ENCODE peak calls at places on chromosome 13, in six cellular contexts. Y is MM.1S, A is HCT116, S is PC-3, V is Karpas-422, R is SK-N-SH. B is an unnamed sample. For H3K9me2, the result is how much of the 10 kb centered on the place peaks cover.

GRCh38 chr13:28059214-28059613 is 41.2 kb downstream of the FLT3 start:
- DNase-seq in Y (peak), A (peak), S (peak), V (peak), R (peak), B (peak)

GRCh38 chr13:31945202-31945978 is 86.2 kb upstream of the FRY start:
- DNase-seq in Y (no peak), A (no peak), S (peak), V (no peak), R (peak), B (peak)

GRCh38 chr13:113047587-113047986 is 58.0 kb upstream of the F7 start:
- DNase-seq in Y (no peak), A (no peak), S (no peak), V (no peak), R (no peak), B (no peak)

GRCh38 chr13:39347926-39348901 is 254.8 kb downstream of the LHFPL6 start:
- DNase-seq in Y (no peak), A (no peak), S (no peak), V (no peak), R (no peak), B (no peak)

GRCh38 chr13:85091835-85092234 is 707.4 kb downstream of the SLITRK6 start:
- DNase-seq in Y (no peak), A (no peak), S (no peak), V (no peak), R (no peak), B (no peak)

GRCh38 chr13:112143753-112144615 is 77.0 kb downstream of the SOX1 start:
- DNase-seq in Y (no peak), A (no peak), S (peak), V (no peak), R (no peak), B (no peak)

GRCh38 chr13:109309625-109310363 is 476.6 kb downstream of the IRS2 start:
- DNase-seq in Y (no peak), A (no peak), S (no peak), V (no peak), R (no peak), B (no peak)

GRCh38 chr13:95834134-95834765 is 157.3 kb downstream of the DNAJC3 start:
- DNase-seq in Y (peak), A (peak), S (peak), V (peak), R (peak), B (peak)

GRCh38 chr13:31074750-31075149 is 87.0 kb downstream of the HSPH1 start:
- DNase-seq in Y (no peak), A (no peak), S (no peak), V (peak), R (no peak), B (no peak)

GRCh38 chr13:50208826-50209335 is 193.6 kb downstream of the KCNRG start:
- DNase-seq in Y (no peak), A (no peak), S (peak), V (peak), R (no peak), B (peak)

GRCh38 chr13:110874508-110874960 is 40.3 kb downstream of the ANKRD10 start:
- DNase-seq in Y (peak), A (peak), S (peak), V (no peak), R (peak), B (peak)

GRCh38 chr13:90640976-90641375 is 706.5 kb upstream of the MIR17HG start:
- DNase-seq in Y (no peak), A (no peak), S (peak), V (no peak), R (no peak), B (peak)

GRCh38 chr13:111328803-111329410 is 8.5 kb downstream of the TEX29 start:
- DNase-seq in Y (no peak), A (no peak), S (no peak), V (no peak), R (no peak), B (no peak)

GRCh38 chr13:62320731-62321130 is 905.1 kb upstream of the PCDH20 start:
- DNase-seq in Y (no peak), A (no peak), S (no peak), V (no peak), R (peak), B (no peak)

GRCh38 chr13:32125746-32126145 is 94.2 kb downstream of the FRY start:
- DNase-seq in Y (no peak), A (no peak), S (peak), V (no peak), R (no peak), B (peak)

GRCh38 chr13:80131204-80131603 is 209.7 kb downstream of the SPRY2 start:
- DNase-seq in Y (no peak), A (no peak), S (peak), V (no peak), R (peak), B (peak)

GRCh38 chr13:112693831-112694497 is 4.1 kb downstream of the ATP11A start:
- DNase-seq in Y (peak), A (no peak), S (peak), V (peak), R (no peak), B (peak)

GRCh38 chr13:34655554-34655953 is 286.5 kb upstream of the NBEA start:
- DNase-seq in Y (no peak), A (no peak), S (no peak), V (no peak), R (no peak), B (no peak)

GRCh38 chr13:50006426-50007135 is 8.7 kb upstream of the KCNRG start:
- DNase-seq in Y (no peak), A (no peak), S (no peak), V (no peak), R (no peak), B (peak)

GRCh38 chr13:37540228-37540627 is 58.3 kb downstream of the POSTN start:
- DNase-seq in Y (no peak), A (no peak), S (no peak), V (no peak), R (no peak), B (peak)

GRCh38 chr13:60061737-60062136 is 102.0 kb downstream of the DIAPH3 start:
- DNase-seq in Y (no peak), A (no peak), S (no peak), V (no peak), R (no peak), B (no peak)

GRCh38 chr13:27295096-27295495 is 24.5 kb downstream of the RASL11A start:
- DNase-seq in Y (no peak), A (no peak), S (peak), V (no peak), R (no peak), B (no peak)

DNA sequence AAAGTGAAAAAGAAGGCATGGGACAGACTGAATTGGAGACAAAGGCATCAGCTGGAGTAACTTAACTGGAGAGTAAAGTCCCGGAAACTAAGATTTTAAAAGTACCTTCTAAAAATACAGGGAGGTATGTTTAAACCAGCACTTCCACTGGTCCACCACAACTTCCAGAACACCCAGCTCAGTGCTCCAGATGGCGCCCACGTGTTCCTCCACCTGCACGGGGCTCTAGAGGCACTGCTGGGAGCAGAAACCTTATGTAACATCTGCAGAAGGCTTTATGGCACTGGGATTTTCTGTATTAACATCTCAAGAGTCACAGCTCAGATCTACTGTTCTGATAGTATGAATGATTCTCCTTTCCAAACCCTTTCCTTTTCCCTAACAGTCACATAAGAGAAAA is 252.1 kb downstream of the DCLK1 start:
- DNase-seq in Y (peak), A (no peak), S (no peak), V (no peak), R (no peak), B (no peak)
- H3K9me2 ChIP-seq in Y (under half), A (under half), S (under half), V (under half), R (under half), B (under half)

GRCh38 chr13:73967397-73968165 is 166.6 kb downstream of the KLF12 start:
- DNase-seq in Y (peak), A (no peak), S (no peak), V (peak), R (no peak), B (no peak)
- H3K9ac ChIP-seq in Y (peak), A (no peak), S (no peak), V (peak), R (no peak), B (no peak)

GRCh38 chr13:98490866-98491265 is 86.0 kb downstream of the STK24 start:
- DNase-seq in Y (no peak), A (no peak), S (no peak), V (no peak), R (no peak), B (no peak)

GRCh38 chr13:98488736-98489135 is 88.2 kb downstream of the STK24 start:
- DNase-seq in Y (peak), A (no peak), S (no peak), V (peak), R (no peak), B (no peak)

GRCh38 chr13:98487522-98487921 is 89.4 kb downstream of the STK24 start:
- DNase-seq in Y (no peak), A (no peak), S (no peak), V (peak), R (no peak), B (no peak)

GRCh38 chr13:98490195-98490771 is 86.6 kb downstream of the STK24 start:
- DNase-seq in Y (no peak), A (no peak), S (no peak), V (no peak), R (no peak), B (no peak)

DNA sequence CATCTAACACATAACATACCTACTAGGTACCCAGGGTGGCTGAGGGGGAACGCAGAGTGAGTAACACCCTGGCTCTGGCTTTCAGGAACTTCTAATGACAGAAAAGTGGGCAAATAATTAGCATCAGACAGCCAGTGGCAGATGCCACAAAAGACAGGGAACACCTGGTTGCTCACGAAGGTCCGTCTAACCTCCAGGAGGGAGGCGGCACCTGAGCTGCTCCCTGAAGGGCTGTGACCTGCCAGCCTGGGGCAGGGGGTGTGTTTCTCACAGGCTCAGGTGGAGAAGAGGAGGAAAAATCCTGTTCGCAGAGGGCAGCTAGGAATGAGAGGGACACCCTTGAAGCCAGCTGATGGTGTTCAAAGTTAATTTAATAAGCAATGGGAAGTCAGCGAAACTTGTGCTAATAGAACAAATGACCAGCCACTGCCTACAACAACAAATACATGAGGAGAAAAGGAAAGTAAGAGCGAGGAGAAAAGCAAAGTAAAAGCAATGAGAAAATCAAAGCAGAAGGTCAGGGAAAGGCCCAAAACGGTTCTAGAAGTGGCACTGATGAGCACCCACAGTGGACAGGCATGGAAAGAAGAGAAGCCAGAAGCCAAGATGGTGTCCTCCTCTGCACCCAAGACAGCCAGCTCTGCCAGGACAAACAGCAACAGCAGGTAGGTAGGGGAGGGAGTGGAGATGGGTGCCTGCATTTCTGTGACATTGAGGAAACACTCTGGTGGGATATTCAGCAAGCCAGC is 87.3 kb downstream of the STK24 start:
- DNase-seq in Y (peak), A (no peak), S (no peak), V (no peak), R (peak), B (no peak)
- H3K9me2 ChIP-seq in Y (under half), A (under half), S (under half), V (under half), R (under half), B (under half)

GRCh38 chr13:24063281-24063851 is 97.2 kb upstream of the SPATA13 start:
- DNase-seq in Y (no peak), A (no peak), S (no peak), V (no peak), R (no peak), B (no peak)

GRCh38 chr13:24064258-24064860 is 96.2 kb upstream of the SPATA13 start:
- DNase-seq in Y (no peak), A (no peak), S (no peak), V (no peak), R (no peak), B (no peak)

GRCh38 chr13:24068472-24068871 is 92.0 kb upstream of the SPATA13 start:
- DNase-seq in Y (no peak), A (no peak), S (no peak), V (no peak), R (no peak), B (peak)

GRCh38 chr13:24066405-24067292 is 93.9 kb upstream of the SPATA13 start:
- DNase-seq in Y (no peak), A (no peak), S (no peak), V (no peak), R (no peak), B (no peak)

DNA sequence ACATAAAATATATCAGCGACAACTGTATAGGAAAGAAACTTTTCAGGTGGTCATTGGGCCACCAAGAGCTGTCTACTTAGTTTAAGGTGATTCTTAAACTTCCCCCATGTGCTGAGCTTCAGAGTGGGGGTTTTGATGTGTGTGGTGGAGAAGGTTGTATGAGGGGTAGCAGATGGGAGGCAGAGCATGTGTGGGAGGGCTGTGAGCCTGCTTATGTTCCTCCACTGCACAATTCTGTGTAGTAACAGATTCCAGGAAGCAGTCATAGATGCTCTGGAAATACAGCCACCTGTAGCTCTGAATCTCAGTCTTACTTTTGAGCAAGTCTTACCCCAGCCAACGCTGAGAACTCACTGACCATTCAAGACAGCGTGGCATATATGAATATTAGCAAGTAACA is 95.3 kb upstream of the SPATA13 start:
- DNase-seq in Y (no peak), A (no peak), S (no peak), V (no peak), R (no peak), B (no peak)
- H3K9ac ChIP-seq in Y (no peak), A (no peak), S (no peak), V (no peak), R (no peak), B (no peak)

GRCh38 chr13:48949566-48950506 is 25.9 kb upstream of the FNDC3A start:
- DNase-seq in Y (no peak), A (no peak), S (no peak), V (no peak), R (peak), B (no peak)

GRCh38 chr13:48942131-48942530 is 33.6 kb upstream of the FNDC3A start:
- DNase-seq in Y (no peak), A (no peak), S (peak), V (no peak), R (no peak), B (peak)

GRCh38 chr13:48946163-48946562 is 29.5 kb upstream of the FNDC3A start:
- DNase-seq in Y (no peak), A (no peak), S (no peak), V (no peak), R (no peak), B (no peak)

GRCh38 chr13:48944221-48944620 is 31.5 kb upstream of the FNDC3A start:
- DNase-seq in Y (no peak), A (no peak), S (no peak), V (no peak), R (no peak), B (peak)

GRCh38 chr13:48945626-48946025 is 30.1 kb upstream of the FNDC3A start:
- DNase-seq in Y (no peak), A (no peak), S (no peak), V (no peak), R (no peak), B (no peak)
- H3K9me2 ChIP-seq in Y (under half), A (under half), S (under half), V (under half), R (under half), B (under half)

DNA sequence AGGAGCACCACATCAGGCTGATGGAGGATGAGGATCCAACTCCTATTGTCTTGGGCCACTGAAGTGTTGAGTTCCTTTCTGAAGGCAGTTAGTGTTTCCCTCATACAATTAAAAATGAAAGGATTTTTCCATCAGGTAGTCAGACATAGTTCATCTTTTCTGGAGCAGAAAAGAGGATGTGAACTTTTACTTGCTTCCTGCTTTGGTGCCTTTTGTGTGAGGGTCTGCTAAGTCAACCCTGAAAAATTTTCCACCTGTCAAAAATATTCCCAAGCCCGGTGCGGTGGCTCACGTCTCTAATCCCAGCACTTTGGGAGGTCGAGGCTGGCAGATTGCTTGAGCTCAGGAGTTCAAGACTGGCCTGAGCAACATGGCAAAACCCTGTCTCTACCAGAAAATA is 43.9 kb downstream of the RGCC start:
- DNase-seq in Y (no peak), A (no peak), S (no peak), V (no peak), R (no peak), B (no peak)
- H3K9ac ChIP-seq in Y (peak), A (no peak), S (no peak), V (peak), R (no peak), B (no peak)

GRCh38 chr13:66556306-66556705 is 673.8 kb downstream of the PCDH9 start:
- DNase-seq in Y (no peak), A (no peak), S (peak), V (no peak), R (no peak), B (no peak)
- H3K9me2 ChIP-seq in Y (under half), A (under half), S (under half), V (under half), R (under half), B (under half)

GRCh38 chr13:99984134-99984462 is 2.5 kb downstream of the ZIC2 start:
- DNase-seq in Y (no peak), A (no peak), S (no peak), V (no peak), R (peak), B (no peak)

GRCh38 chr13:99982021-99982740 is 597 bp downstream of the ZIC2 start:
- DNase-seq in Y (no peak), A (no peak), S (no peak), V (no peak), R (peak), B (peak)

GRCh38 chr13:99982741-99983400 is 1.3 kb downstream of the ZIC2 start:
- DNase-seq in Y (no peak), A (no peak), S (no peak), V (no peak), R (peak), B (no peak)

GRCh38 chr13:99984463-99985242 is 3.1 kb downstream of the ZIC2 start:
- DNase-seq in Y (no peak), A (no peak), S (no peak), V (no peak), R (peak), B (no peak)

GRCh38 chr13:99983401-99984133 is 2.0 kb downstream of the ZIC2 start:
- DNase-seq in Y (no peak), A (no peak), S (no peak), V (no peak), R (peak), B (peak)
- H3K9ac ChIP-seq in Y (no peak), A (peak), S (no peak), V (no peak), R (no peak), B (no peak)

GRCh38 chr13:26253787-26254582 is at the start of gene CDK8:
- DNase-seq in Y (peak), A (peak), S (peak), V (peak), R (peak), B (peak)
- H3K9me2 ChIP-seq in Y (under half), A (under half), S (under half), V (under half), R (under half), B (under half)